ENCODE peak calls at places on chromosomes 13 and 19, in six cellular contexts. S, V, I, B, X and Y are unnamed samples. For H3K36me3 and H3K27me3, the result is how much of the 10 kb centered on the place peaks cover.

GRCh38 chr19:45884682-45885555 is 1.0 kb downstream of the IRF2BP1 start:
- DNase-seq in V (peak), X (no peak), B (no peak), I (no peak), S (peak), Y (no peak)

GRCh38 chr13:76991796-76992547 is at the start of gene CLN5:
- DNase-seq in V (peak), S (peak), B (peak), X (peak), I (peak), Y (peak)

GRCh38 chr13:21138561-21138960 is 37.8 kb downstream of the SKA3 start:
- DNase-seq in S (no peak), X (no peak), B (no peak), V (no peak), I (no peak), Y (no peak)

GRCh38 chr13:98719527-98720250 is 32.8 kb downstream of the SLC15A1 start:
- DNase-seq in V (no peak), B (no peak), I (no peak), S (no peak), X (no peak), Y (no peak)

GRCh38 chr19:3586124-3586626 is 897 bp downstream of the GIPC3 start:
- DNase-seq in I (no peak), V (no peak), S (no peak), X (peak), B (no peak), Y (no peak)

GRCh38 chr19:41409288-41409687 is 11.7 kb downstream of the BCKDHA start:
- DNase-seq in S (no peak), X (no peak), B (no peak), I (no peak), V (peak), Y (no peak)

GRCh38 chr13:36445278-36445677 is 13.0 kb downstream of the CCNA1 start:
- DNase-seq in I (no peak), B (no peak), S (no peak), X (no peak), V (no peak), Y (no peak)

GRCh38 chr19:56900573-56901097 is 60.1 kb upstream of the PEG3 start:
- DNase-seq in X (no peak), S (no peak), V (no peak), I (no peak), B (no peak), Y (no peak)

GRCh38 chr13:37429976-37430375 is 168.6 kb downstream of the POSTN start:
- DNase-seq in S (no peak), X (no peak), I (no peak), V (peak), B (no peak), Y (no peak)

GRCh38 chr13:50873481-50873880 is 30.0 kb upstream of the DLEU7 start:
- DNase-seq in S (no peak), B (no peak), V (peak), I (no peak), X (no peak), Y (no peak)

GRCh38 chr19:18282021-18282787 is 782 bp upstream of the JUND start:
- DNase-seq in V (peak), I (no peak), B (no peak), S (no peak), X (no peak), Y (no peak)

GRCh38 chr19:12331211-12331941 is 2.1 kb downstream of the ZNF563 start:
- DNase-seq in X (peak), S (no peak), B (no peak), V (no peak), I (no peak), Y (peak)

GRCh38 chr19:7349961-7350711 is 1.4 kb downstream of the ARHGEF18 start:
- DNase-seq in V (no peak), B (no peak), I (no peak), X (peak), S (no peak), Y (peak)

GRCh38 chr13:35785563-35786327 is 309.3 kb upstream of the MAB21L1 start:
- DNase-seq in S (no peak), V (no peak), I (no peak), X (no peak), B (no peak), Y (no peak)

GRCh38 chr19:48844472-48844871 is 8.2 kb upstream of the HSD17B14 start:
- DNase-seq in S (no peak), X (no peak), B (no peak), V (peak), I (no peak), Y (no peak)

GRCh38 chr19:798415-799075 is 1.3 kb downstream of the PTBP1 start:
- DNase-seq in S (no peak), V (peak), B (no peak), X (peak), I (no peak), Y (no peak)

GRCh38 chr13:23384111-23384510 is 49.4 kb downstream of the SACS start:
- DNase-seq in V (peak), I (no peak), B (no peak), S (no peak), X (no peak), Y (peak)

GRCh38 chr19:16542894-16543498 is 759 bp upstream of the CHERP start:
- DNase-seq in B (no peak), S (no peak), I (no peak), V (peak), X (no peak), Y (no peak)

GRCh38 chr13:112983428-112984196 is 14.6 kb downstream of the MCF2L start:
- DNase-seq in I (no peak), B (no peak), S (no peak), X (no peak), V (no peak), Y (no peak)

GRCh38 chr19:39704181-39705044 is at the start of gene LGALS14:
- DNase-seq in V (no peak), I (no peak), S (no peak), X (no peak), B (no peak), Y (no peak)

GRCh38 chr19:913080-913748 is at the start of gene R3HDM4:
- DNase-seq in X (peak), I (peak), B (no peak), S (peak), V (peak), Y (peak)

GRCh38 chr19:10294368-10294697 is 4.6 kb downstream of the ICAM5 start:
- DNase-seq in V (no peak), I (no peak), S (no peak), X (no peak), B (no peak), Y (no peak)
- H3K4me3 ChIP-seq in V (no peak), I (no peak), S (no peak), X (no peak), B (no peak), Y (no peak)

GRCh38 chr19:9348671-9349070 is 14.1 kb upstream of the ZNF177 start:
- DNase-seq in S (no peak), I (no peak), B (no peak), X (no peak), V (no peak), Y (no peak)
- H3K36me3 ChIP-seq in S (under half), I (half or more), B (under half), X (under half), V (under half), Y (under half)

DNA sequence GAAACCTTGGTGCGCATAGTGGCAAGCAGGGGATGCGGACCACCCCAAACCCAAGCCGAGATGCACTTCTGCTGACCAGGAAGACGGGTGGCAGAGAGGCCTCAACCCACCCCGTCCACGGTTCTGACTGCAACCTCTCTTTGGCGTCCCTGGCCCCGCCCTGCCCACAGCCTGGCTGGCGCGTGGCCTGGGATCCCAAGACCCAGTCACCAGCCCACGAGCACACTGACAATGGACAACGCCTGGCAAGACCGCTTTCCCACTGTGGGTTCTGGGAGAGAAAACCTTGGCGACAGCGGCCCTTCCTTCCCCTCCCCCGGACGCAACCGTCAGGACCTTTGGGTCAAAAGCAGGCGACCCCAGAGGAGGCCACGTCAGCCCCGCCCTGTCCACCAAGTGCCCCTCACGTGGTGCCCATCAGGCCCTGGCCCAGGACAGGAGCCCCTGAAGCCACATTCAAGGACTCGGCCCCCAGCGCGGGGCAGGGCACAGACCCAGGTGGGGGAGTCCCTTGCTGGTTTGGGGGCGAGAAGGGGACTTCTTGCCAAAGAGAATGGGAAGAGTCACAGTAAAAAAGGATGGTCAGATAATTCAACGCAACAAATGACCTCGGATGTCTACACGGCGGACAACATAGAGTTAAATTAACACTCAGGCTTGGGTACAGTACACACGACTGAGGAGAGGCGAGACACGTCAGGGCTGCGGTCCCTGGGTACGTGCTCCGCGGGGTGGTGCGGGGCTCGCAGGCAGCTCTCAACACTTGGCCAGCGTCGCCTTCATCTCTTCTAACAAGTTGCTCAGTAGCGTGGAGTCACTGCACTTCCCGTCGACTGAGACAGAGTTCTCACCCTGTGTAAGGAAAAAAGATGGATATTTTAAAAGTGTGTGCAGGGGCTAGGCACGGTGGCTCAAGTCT is 5.0 kb downstream of the IZUMO4 start:
- DNase-seq in V (no peak), I (no peak), S (no peak), X (no peak), B (no peak), Y (no peak)
- H3K27me3 ChIP-seq in V (under half), I (under half), S (under half), X (under half), B (under half), Y (under half)

GRCh38 chr19:55189424-55189823 is 9.3 kb upstream of the SYT5 start:
- DNase-seq in S (no peak), X (no peak), B (no peak), V (peak), I (peak), Y (no peak)

GRCh38 chr19:55186080-55186479 is 6.0 kb upstream of the SYT5 start:
- DNase-seq in X (no peak), B (no peak), I (no peak), V (no peak), S (no peak), Y (no peak)

GRCh38 chr19:55193481-55193880 is 13.4 kb upstream of the SYT5 start:
- DNase-seq in V (no peak), I (no peak), X (no peak), S (no peak), B (no peak), Y (no peak)

DNA sequence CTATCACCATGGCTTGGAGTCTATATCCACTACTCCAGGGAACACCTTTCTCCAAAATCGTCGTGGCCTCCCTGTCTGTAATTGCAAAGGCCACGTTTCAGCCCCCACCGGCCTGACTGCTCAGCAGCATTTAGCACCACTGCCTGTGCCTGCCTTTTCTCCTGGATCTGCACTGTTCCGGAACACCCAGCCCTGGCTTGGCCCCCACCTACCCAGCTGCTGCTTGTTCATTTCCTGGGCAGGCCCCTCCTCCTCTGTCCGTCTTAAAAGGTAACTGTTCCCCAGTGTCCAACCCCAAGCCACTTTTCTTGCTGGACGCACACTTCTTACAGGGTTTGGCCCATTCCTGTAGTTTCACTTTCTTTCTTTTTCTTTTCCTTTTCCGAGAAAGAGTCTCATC is 8.5 kb upstream of the SYT5 start:
- DNase-seq in B (no peak), V (no peak), I (no peak), X (no peak), S (no peak), Y (no peak)
- H3K4me3 ChIP-seq in B (no peak), V (no peak), I (no peak), X (no peak), S (no peak), Y (no peak)